ENCODE peak calls at places on chromosomes 12 and 14, in four cellular contexts. F is IMR-90, S is K562, X is GM12878. L is an unnamed sample.

GRCh38 chr12:5736016-5736415 is 209.0 kb downstream of the ANO2 start:
- DNase-seq in S (no peak), F (no peak), X (no peak), L (no peak)

GRCh38 chr14:32682219-32682618 is 256.5 kb upstream of the NPAS3 start:
- DNase-seq in S (no peak), F (no peak), X (no peak), L (no peak)

GRCh38 chr12:13465641-13466040 is 269.1 kb downstream of the EMP1 start:
- DNase-seq in F (no peak), X (no peak), S (no peak), L (no peak)

GRCh38 chr12:116736962-116737773 is 701 bp downstream of the SPRING1 start:
- DNase-seq in F (no peak), X (no peak), S (peak; percentile 39), L (no peak)

GRCh38 chr12:51632598-51632997 is 41.6 kb downstream of the SCN8A start:
- DNase-seq in S (no peak), X (no peak), F (no peak), L (no peak)

GRCh38 chr14:89014570-89014847 is 190.1 kb downstream of the TTC8 start:
- DNase-seq in F (no peak), S (no peak), X (no peak), L (no peak)

GRCh38 chr12:131929530-131930456 is 717 bp downstream of the PUS1 start:
- DNase-seq in X (no peak), F (peak; percentile 10), S (peak; percentile 78), L (peak; percentile 19)

GRCh38 chr12:42143401-42144173 is 1.1 kb downstream of the GXYLT1 start:
- DNase-seq in X (no peak), F (peak; percentile 28), S (no peak), L (peak; percentile 54)

GRCh38 chr12:133081408-133081806 is 684 bp downstream of the ZNF140 start:
- DNase-seq in S (no peak), F (no peak), X (no peak), L (no peak)

GRCh38 chr14:55881577-55882241 is 236.5 kb upstream of the PELI2 start:
- DNase-seq in S (no peak), X (no peak), F (peak; percentile 16), L (no peak)

GRCh38 chr12:59695379-59695778 is 99.5 kb downstream of the SLC16A7 start:
- DNase-seq in S (no peak), F (peak; percentile 69), X (no peak), L (no peak)

GRCh38 chr12:29611906-29612305 is 114.4 kb upstream of the OVCH1 start:
- DNase-seq in X (no peak), S (no peak), F (peak; percentile 84), L (no peak)

GRCh38 chr12:25518512-25518911 is 34.6 kb downstream of the LMNTD1 start:
- DNase-seq in F (peak; percentile 61), X (peak; percentile 7), S (no peak), L (no peak)

GRCh38 chr14:61186793-61187641 is 94.1 kb downstream of the TMEM30B start:
- DNase-seq in F (no peak), S (no peak), X (no peak), L (peak; percentile 39)

GRCh38 chr14:54172114-54172513 is 215.5 kb upstream of the BMP4 start:
- DNase-seq in F (no peak), S (no peak), X (no peak), L (no peak)

GRCh38 chr12:46963977-46964376 is 115.4 kb upstream of the PCED1B start:
- DNase-seq in S (no peak), X (no peak), F (no peak), L (peak; percentile 53)

GRCh38 chr12:68855771-68856170 is 47.8 kb downstream of the MDM2 start:
- DNase-seq in S (no peak), F (no peak), X (no peak), L (no peak)

GRCh38 chr12:9256758-9257405 is 48.7 kb upstream of the PZP start:
- DNase-seq in F (no peak), X (no peak), S (no peak), L (no peak)

GRCh38 chr12:59689776-59690175 is 93.9 kb downstream of the SLC16A7 start:
- DNase-seq in S (no peak), X (no peak), F (peak; percentile 29), L (no peak)

GRCh38 chr12:47419500-47419899 is 286.3 kb downstream of the RPAP3 start:
- DNase-seq in F (peak; percentile 79), S (no peak), X (no peak), L (no peak)

GRCh38 chr14:60722836-60723217 is 1.3 kb downstream of the SIX4 start:
- DNase-seq in X (no peak), S (peak; percentile 36), F (peak; percentile 11), L (peak; percentile 54)

GRCh38 chr12:30610718-30611117 is 85.0 kb downstream of the IPO8 start:
- DNase-seq in X (no peak), S (no peak), F (no peak), L (no peak)

GRCh38 chr14:45252356-45253069 is 489 bp downstream of the MIS18BP1 start:
- DNase-seq in F (peak; percentile 5), X (no peak), S (no peak), L (peak; percentile 42)

GRCh38 chr12:62123721-62124203 is 136.4 kb upstream of the USP15 start:
- DNase-seq in X (no peak), S (peak; percentile 33), F (peak; percentile 56), L (peak; percentile 31)

GRCh38 chr14:58736606-58737005 is 98.8 kb downstream of the DACT1 start:
- DNase-seq in S (no peak), F (no peak), X (no peak), L (no peak)

GRCh38 chr14:38391334-38391733 is 135.4 kb upstream of the CLEC14A start:
- DNase-seq in X (no peak), F (peak; percentile 59), S (no peak), L (peak; percentile 89)

GRCh38 chr12:123502163-123502562 is 31.4 kb downstream of the RILPL1 start:
- DNase-seq in X (no peak), F (no peak), S (no peak), L (no peak)

GRCh38 chr12:123660328-123660727 is 10.6 kb upstream of the TCTN2 start:
- DNase-seq in X (no peak), F (peak; percentile 85), S (no peak), L (no peak)

GRCh38 chr12:62767946-62768345 is 167.0 kb downstream of the PPM1H start:
- DNase-seq in F (no peak), S (no peak), X (no peak), L (no peak)

GRCh38 chr14:81676879-81677278 is 143.2 kb upstream of the SEL1L start:
- DNase-seq in X (no peak), S (no peak), F (no peak), L (no peak)

GRCh38 chr12:14836336-14837210 is 6.8 kb downstream of the ART4 start:
- DNase-seq in X (no peak), S (no peak), F (peak; percentile 90), L (peak; percentile 86)

GRCh38 chr12:52534482-52534881 is 14.3 kb upstream of the KRT5 start:
- DNase-seq in X (no peak), S (no peak), F (no peak), L (no peak)

GRCh38 chr12:96400631-96401060 is 407 bp upstream of the CDK17 start:
- DNase-seq in S (no peak), X (peak; percentile 40), F (peak; percentile 39), L (peak; percentile 77)

GRCh38 chr14:36996133-36996856 is 176.1 kb downstream of the SLC25A21 start:
- DNase-seq in X (no peak), F (peak; percentile 68), S (peak; percentile 44), L (peak; percentile 21)

GRCh38 chr14:90739318-90740077 is 76.7 kb downstream of the TTC7B start:
- DNase-seq in S (no peak), X (no peak), F (peak; percentile 34), L (no peak)

GRCh38 chr14:99556134-99556791 is 47.7 kb downstream of the CCDC85C start:
- DNase-seq in X (no peak), S (no peak), F (no peak), L (no peak)
- TF ChIP-seq FOS in X (no peak), S (no peak), F (no peak), L (no peak)

DNA sequence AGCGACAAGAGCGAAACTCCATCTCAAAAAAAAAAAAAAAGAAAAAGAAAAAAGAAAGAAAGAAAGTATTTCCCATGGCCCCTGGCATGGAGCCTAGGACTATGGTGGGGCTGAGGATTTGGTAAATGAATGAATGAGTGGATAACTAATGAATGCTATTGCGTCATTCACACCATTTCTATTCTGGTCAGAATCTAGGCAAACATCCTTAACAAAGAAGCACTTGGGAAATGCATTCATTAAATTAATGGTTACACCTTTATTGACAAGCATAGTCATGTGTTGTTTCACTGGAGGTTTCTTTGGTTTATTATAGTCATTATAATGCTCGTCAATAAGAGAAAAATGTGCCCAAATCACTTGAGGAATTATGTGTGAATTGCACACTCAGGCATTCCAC is 13.6 kb upstream of the AQP2 start:
- DNase-seq in F (no peak), X (no peak), S (no peak), L (no peak)
- TF ChIP-seq FOS in F (no peak), X (no peak), S (no peak), L (no peak)

DNA sequence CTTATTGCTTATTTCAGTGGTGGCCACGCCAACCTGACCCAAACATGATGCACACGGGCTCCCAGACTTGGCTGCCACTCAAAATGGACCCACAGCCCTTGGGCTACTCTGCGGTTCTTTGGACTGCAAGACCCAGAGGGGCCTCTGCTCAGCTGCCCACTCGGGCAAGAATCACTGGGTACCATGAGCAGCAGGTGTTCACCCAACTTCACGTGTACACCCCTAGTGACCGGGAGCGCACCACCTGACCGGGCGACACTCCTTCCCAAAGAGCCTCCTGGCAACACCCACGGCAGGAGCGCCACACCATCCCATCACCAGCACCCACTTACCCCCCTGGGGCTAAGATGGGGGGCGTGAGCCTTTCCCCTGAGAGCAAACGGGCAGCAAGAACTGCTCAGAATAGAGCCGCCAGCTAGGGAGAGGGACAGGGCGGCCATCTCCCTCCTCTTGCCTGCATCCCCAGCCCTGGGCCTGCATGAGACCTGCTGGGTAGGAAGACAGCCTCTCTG is 32.0 kb downstream of the CCNK start:
- DNase-seq in X (no peak), F (no peak), S (no peak), L (no peak)
- TF ChIP-seq FOS in X (no peak), F (no peak), S (no peak), L (no peak)

GRCh38 chr12:67449591-67450052 is 180.5 kb downstream of the CAND1 start:
- DNase-seq in F (no peak), S (no peak), X (peak; percentile 82), L (no peak)
- TF ChIP-seq FOS in F (no peak), S (no peak), X (no peak), L (no peak)

DNA sequence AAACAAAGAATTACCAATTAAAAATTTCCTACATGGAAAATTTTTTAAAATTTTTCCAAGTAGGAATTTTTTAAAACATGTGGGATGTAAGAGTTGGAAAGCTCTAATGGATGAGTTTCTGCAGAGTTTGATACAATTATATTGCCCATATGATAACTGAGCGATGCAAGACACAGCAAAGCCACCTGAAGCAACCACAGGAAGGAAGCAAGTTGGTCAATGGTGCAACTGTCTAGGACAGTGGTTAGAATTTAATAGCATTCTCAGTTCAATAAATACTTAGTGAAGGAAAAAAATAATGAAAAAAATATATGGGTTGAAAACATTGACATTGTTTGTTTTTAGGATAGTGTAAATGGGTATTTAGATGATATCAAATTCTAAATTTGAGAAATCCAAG is 178.6 kb upstream of the GARIN2 start:
- DNase-seq in F (no peak), X (no peak), S (no peak), L (no peak)
- TF ChIP-seq FOS in F (no peak), X (no peak), S (no peak), L (no peak)